ENCODE peak calls at places on chromosomes 12 and 14, in seven cellular contexts. Y is stimulated activated CD4-positive, alpha-beta T cell treated with anti-CD3 and anti-CD28 coated beads, TNF-alpha, amount 100 ng/mL, for 48 hours; M is activated effector memory CD4-positive, alpha-beta T cell treated with Interleukin-2 at 50 U/mL for 16 hours; U is CD8-positive, alpha-beta memory T cell; G is NCI-H1105; J is activated naive CD4-positive, alpha-beta T cell; H is NCI-H1436 treated with DMSO at 0.1 percent for 48 hours. F is an unnamed sample.
A peak's percentile ranks its signal among the peaks of the same experiment; 100 is the strongest.

GRCh38 chr14:99587463-99588278 is 16.3 kb downstream of the CCDC85C start:
- DNase-seq in Y (no peak), M (no peak), U (no peak), G (no peak), J (no peak), H (no peak), F (no peak)

GRCh38 chr14:89096946-89097345 is 272.5 kb downstream of the TTC8 start:
- DNase-seq in Y (no peak), M (no peak), U (no peak), G (no peak), J (no peak), H (no peak), F (no peak)

GRCh38 chr12:130126023-130126432 is 36.2 kb upstream of the FZD10 start:
- DNase-seq in Y (no peak), M (no peak), U (no peak), G (no peak), J (no peak), H (no peak), F (no peak)

GRCh38 chr12:91113621-91114020 is 2.3 kb upstream of the LUM start:
- DNase-seq in Y (no peak), M (no peak), U (no peak), G (no peak), J (no peak), H (no peak), F (no peak)

GRCh38 chr12:64088431-64089349 is 133.4 kb downstream of the KICS2 start:
- DNase-seq in Y (no peak), M (no peak), U (no peak), G (no peak), J (no peak), H (no peak), F (no peak)

GRCh38 chr14:100340454-100340813 is 17.3 kb downstream of the SLC25A47 start:
- DNase-seq in Y (no peak), M (no peak), U (no peak), G (no peak), J (no peak), H (no peak), F (no peak)

GRCh38 chr12:6824085-6824800 is 2.6 kb downstream of the GPR162 start:
- DNase-seq in Y (no peak), M (no peak), U (no peak), G (no peak), J (no peak), H (no peak), F (no peak)

GRCh38 chr12:131267576-131267975 is 313.9 kb downstream of the ADGRD1 start:
- DNase-seq in Y (no peak), M (no peak), U (no peak), G (no peak), J (no peak), H (no peak), F (no peak)

GRCh38 chr12:102811125-102811737 is 105.8 kb downstream of the PAH start:
- DNase-seq in Y (no peak), M (no peak), U (no peak), G (peak; percentile 42), J (no peak), H (no peak), F (peak; percentile 2)

GRCh38 chr14:68947802-68948201 is 31.3 kb downstream of the ACTN1 start:
- DNase-seq in Y (no peak), M (no peak), U (no peak), G (no peak), J (no peak), H (peak; percentile 51), F (no peak)

GRCh38 chr12:111482464-111482863 is 76.7 kb downstream of the SH2B3 start:
- DNase-seq in Y (no peak), M (no peak), U (no peak), G (no peak), J (no peak), H (no peak), F (no peak)

GRCh38 chr12:32583535-32583934 is 95.6 kb upstream of the DNM1L start:
- DNase-seq in Y (no peak), M (no peak), U (no peak), G (no peak), J (no peak), H (no peak), F (no peak)

GRCh38 chr12:125276567-125276966 is 211.3 kb downstream of the AACS start:
- DNase-seq in Y (no peak), M (no peak), U (no peak), G (no peak), J (no peak), H (no peak), F (no peak)

GRCh38 chr12:72010365-72010764 is 71.7 kb downstream of the TPH2 start:
- DNase-seq in Y (no peak), M (no peak), U (no peak), G (no peak), J (no peak), H (no peak), F (no peak)

GRCh38 chr12:132213359-132214160 is 69.3 kb downstream of the NOC4L start:
- DNase-seq in Y (no peak), M (no peak), U (no peak), G (no peak), J (no peak), H (no peak), F (no peak)

GRCh38 chr12:86826051-86826450 is 569.9 kb upstream of the MGAT4C start:
- DNase-seq in Y (no peak), M (no peak), U (no peak), G (no peak), J (no peak), H (no peak), F (no peak)

GRCh38 chr12:43292699-43293098 is 259.3 kb downstream of the ADAMTS20 start:
- DNase-seq in Y (no peak), M (no peak), U (no peak), G (no peak), J (no peak), H (no peak), F (no peak)